ENCODE peak calls at places on chromosome 11, in eight cellular contexts. One of them, this sample, is unnamed.

GRCh38 chr11:130180491-130180890 is 20.9 kb downstream of the ST14 start:
- DNase-seq in DMS153: peak
- DNase-seq in effector CD4-positive, alpha-beta T cell: no peak
- DNase-seq in fibroblast of the aortic adventitia: peak
- DNase-seq in activated naive CD4-positive, alpha-beta T cell: no peak
- DNase-seq in stromal cell of bone marrow: peak
- DNase-seq in kidney epithelial cell: no peak
- DNase-seq in A172: no peak
- DNase-seq in this sample: no peak

GRCh38 chr11:36070215-36070976 is 126.5 kb downstream of the LDLRAD3 start:
- DNase-seq in kidney epithelial cell: no peak
- DNase-seq in activated naive CD4-positive, alpha-beta T cell: no peak
- DNase-seq in A172: no peak
- DNase-seq in fibroblast of the aortic adventitia: no peak
- DNase-seq in effector CD4-positive, alpha-beta T cell: no peak
- DNase-seq in stromal cell of bone marrow: no peak
- DNase-seq in DMS153: no peak
- DNase-seq in this sample: no peak

GRCh38 chr11:1139441-1140066 is 18.2 kb upstream of the MUC5AC start:
- DNase-seq in activated naive CD4-positive, alpha-beta T cell: no peak
- DNase-seq in fibroblast of the aortic adventitia: no peak
- DNase-seq in A172: no peak
- DNase-seq in effector CD4-positive, alpha-beta T cell: no peak
- DNase-seq in stromal cell of bone marrow: no peak
- DNase-seq in kidney epithelial cell: no peak
- DNase-seq in DMS153: no peak
- DNase-seq in this sample: no peak

GRCh38 chr11:69931060-69931910 is 112.1 kb upstream of the FGF3 start:
- DNase-seq in activated naive CD4-positive, alpha-beta T cell: no peak
- DNase-seq in A172: no peak
- DNase-seq in DMS153: no peak
- DNase-seq in effector CD4-positive, alpha-beta T cell: no peak
- DNase-seq in stromal cell of bone marrow: no peak
- DNase-seq in kidney epithelial cell: no peak
- DNase-seq in fibroblast of the aortic adventitia: no peak
- DNase-seq in this sample: no peak

GRCh38 chr11:125494987-125495725 is 909 bp downstream of the FEZ1 start:
- DNase-seq in effector CD4-positive, alpha-beta T cell: no peak
- DNase-seq in DMS153: no peak
- DNase-seq in stromal cell of bone marrow: no peak
- DNase-seq in fibroblast of the aortic adventitia: peak
- DNase-seq in A172: no peak
- DNase-seq in kidney epithelial cell: no peak
- DNase-seq in activated naive CD4-positive, alpha-beta T cell: no peak
- DNase-seq in this sample: no peak

GRCh38 chr11:128694618-128695481 is 978 bp downstream of the FLI1 start:
- DNase-seq in A172: no peak
- DNase-seq in DMS153: no peak
- DNase-seq in fibroblast of the aortic adventitia: peak
- DNase-seq in kidney epithelial cell: no peak
- DNase-seq in stromal cell of bone marrow: no peak
- DNase-seq in effector CD4-positive, alpha-beta T cell: no peak
- DNase-seq in activated naive CD4-positive, alpha-beta T cell: no peak
- DNase-seq in this sample: no peak

GRCh38 chr11:13260196-13260962 is 17.2 kb upstream of the BMAL1 start:
- DNase-seq in effector CD4-positive, alpha-beta T cell: no peak
- DNase-seq in activated naive CD4-positive, alpha-beta T cell: no peak
- DNase-seq in kidney epithelial cell: no peak
- DNase-seq in stromal cell of bone marrow: no peak
- DNase-seq in DMS153: peak
- DNase-seq in A172: peak
- DNase-seq in fibroblast of the aortic adventitia: peak
- DNase-seq in this sample: no peak

GRCh38 chr11:129652828-129653227 is 162.8 kb upstream of the TMEM45B start:
- DNase-seq in DMS153: no peak
- DNase-seq in kidney epithelial cell: no peak
- DNase-seq in fibroblast of the aortic adventitia: peak
- DNase-seq in activated naive CD4-positive, alpha-beta T cell: no peak
- DNase-seq in effector CD4-positive, alpha-beta T cell: no peak
- DNase-seq in A172: no peak
- DNase-seq in stromal cell of bone marrow: peak
- DNase-seq in this sample: no peak

This sample was measured in NCI-H187.